ENCODE peak calls at places on chromosomes 3 and 15, in ten cellular contexts. One of them, this sample, is unnamed.

GRCh38 chr3:146222204-146223046 is 28.5 kb downstream of the PLSCR4 start:
- DNase-seq in activated CD4-positive, alpha-beta T cell treated with anti-CD3 and anti-CD28 coated beads, Interleukin-2, amount 50 U/mL, for 48 hours: no peak
- DNase-seq in cardiac fibroblast: peak
- DNase-seq in NCI-H1105: no peak
- DNase-seq in H1: no peak
- DNase-seq in ELR: peak
- DNase-seq in HEK293T: no peak
- DNase-seq in tibial artery: no peak
- DNase-seq in tibial nerve: no peak
- DNase-seq in cardiac muscle cell: no peak
- DNase-seq in this sample: no peak

GRCh38 chr15:20659265-20659664 is 117.7 kb upstream of the GOLGA6L6 start:
- DNase-seq in ELR: no peak
- DNase-seq in cardiac muscle cell: no peak
- DNase-seq in activated CD4-positive, alpha-beta T cell treated with anti-CD3 and anti-CD28 coated beads, Interleukin-2, amount 50 U/mL, for 48 hours: no peak
- DNase-seq in HEK293T: no peak
- DNase-seq in cardiac fibroblast: no peak
- DNase-seq in tibial nerve: no peak
- DNase-seq in H1: no peak
- DNase-seq in NCI-H1105: no peak
- DNase-seq in tibial artery: no peak
- DNase-seq in this sample: no peak

GRCh38 chr15:50182233-50183013 is 427 bp downstream of the SLC27A2 start:
- DNase-seq in NCI-H1105: peak
- DNase-seq in activated CD4-positive, alpha-beta T cell treated with anti-CD3 and anti-CD28 coated beads, Interleukin-2, amount 50 U/mL, for 48 hours: peak
- DNase-seq in H1: peak
- DNase-seq in HEK293T: peak
- DNase-seq in tibial nerve: no peak
- DNase-seq in ELR: peak
- DNase-seq in cardiac muscle cell: peak
- DNase-seq in cardiac fibroblast: peak
- DNase-seq in tibial artery: no peak
- DNase-seq in this sample: peak

GRCh38 chr3:180048840-180049239 is 12.1 kb upstream of the PEX5L start:
- DNase-seq in H1: no peak
- DNase-seq in tibial nerve: no peak
- DNase-seq in tibial artery: no peak
- DNase-seq in activated CD4-positive, alpha-beta T cell treated with anti-CD3 and anti-CD28 coated beads, Interleukin-2, amount 50 U/mL, for 48 hours: no peak
- DNase-seq in HEK293T: no peak
- DNase-seq in NCI-H1105: peak
- DNase-seq in cardiac fibroblast: peak
- DNase-seq in cardiac muscle cell: no peak
- DNase-seq in ELR: no peak
- DNase-seq in this sample: peak

GRCh38 chr15:90022345-90022744 is 21.2 kb downstream of the ZNF710 start:
- DNase-seq in HEK293T: no peak
- DNase-seq in tibial nerve: no peak
- DNase-seq in cardiac muscle cell: no peak
- DNase-seq in cardiac fibroblast: no peak
- DNase-seq in H1: no peak
- DNase-seq in activated CD4-positive, alpha-beta T cell treated with anti-CD3 and anti-CD28 coated beads, Interleukin-2, amount 50 U/mL, for 48 hours: no peak
- DNase-seq in tibial artery: no peak
- DNase-seq in ELR: no peak
- DNase-seq in NCI-H1105: no peak
- DNase-seq in this sample: no peak

GRCh38 chr3:56012732-56013131 is 455.5 kb downstream of the ERC2 start:
- DNase-seq in activated CD4-positive, alpha-beta T cell treated with anti-CD3 and anti-CD28 coated beads, Interleukin-2, amount 50 U/mL, for 48 hours: no peak
- DNase-seq in NCI-H1105: no peak
- DNase-seq in tibial nerve: no peak
- DNase-seq in cardiac fibroblast: no peak
- DNase-seq in tibial artery: no peak
- DNase-seq in cardiac muscle cell: peak
- DNase-seq in H1: no peak
- DNase-seq in HEK293T: no peak
- DNase-seq in ELR: no peak
- DNase-seq in this sample: no peak

GRCh38 chr3:111688190-111688800 is 93.1 kb upstream of the ZBED2 start:
- DNase-seq in cardiac fibroblast: no peak
- DNase-seq in NCI-H1105: no peak
- DNase-seq in ELR: no peak
- DNase-seq in cardiac muscle cell: no peak
- DNase-seq in activated CD4-positive, alpha-beta T cell treated with anti-CD3 and anti-CD28 coated beads, Interleukin-2, amount 50 U/mL, for 48 hours: no peak
- DNase-seq in HEK293T: no peak
- DNase-seq in H1: no peak
- DNase-seq in tibial artery: no peak
- DNase-seq in tibial nerve: no peak
- DNase-seq in this sample: no peak

GRCh38 chr15:78621810-78622402 is 1.1 kb upstream of the CHRNA3 start:
- DNase-seq in activated CD4-positive, alpha-beta T cell treated with anti-CD3 and anti-CD28 coated beads, Interleukin-2, amount 50 U/mL, for 48 hours: no peak
- DNase-seq in tibial nerve: no peak
- DNase-seq in NCI-H1105: no peak
- DNase-seq in H1: peak
- DNase-seq in cardiac fibroblast: no peak
- DNase-seq in cardiac muscle cell: no peak
- DNase-seq in HEK293T: no peak
- DNase-seq in tibial artery: no peak
- DNase-seq in ELR: no peak
- DNase-seq in this sample: no peak

GRCh38 chr15:57025264-57025939 is 107.0 kb downstream of the TCF12 start:
- DNase-seq in H1: no peak
- DNase-seq in tibial artery: no peak
- DNase-seq in cardiac muscle cell: no peak
- DNase-seq in activated CD4-positive, alpha-beta T cell treated with anti-CD3 and anti-CD28 coated beads, Interleukin-2, amount 50 U/mL, for 48 hours: no peak
- DNase-seq in tibial nerve: no peak
- DNase-seq in HEK293T: no peak
- DNase-seq in NCI-H1105: no peak
- DNase-seq in ELR: peak
- DNase-seq in cardiac fibroblast: peak
- DNase-seq in this sample: peak

This sample was measured in GM03348.